ENCODE peak calls at places on chromosomes 6 and 20, in five cellular contexts. P, Z, Y, B and M are unnamed samples.
A peak's percentile ranks its signal among the peaks of the same experiment; 100 is the strongest.

GRCh38 chr6:33315753-33316602 is 1.6 kb downstream of the ZBTB22 start:
- DNase-seq in P (no peak), Z (no peak), Y (no peak), B (no peak), M (no peak)

GRCh38 chr20:45426621-45427020 is 10.7 kb downstream of the PIGT start:
- DNase-seq in P (no peak), Z (no peak), Y (no peak), B (no peak), M (no peak)

GRCh38 chr6:125193208-125193607 is 39.6 kb downstream of the TPD52L1 start:
- DNase-seq in P (no peak), Z (no peak), Y (no peak), B (no peak), M (no peak)

GRCh38 chr20:55153321-55153720 is 677.9 kb downstream of the DOK5 start:
- DNase-seq in P (no peak), Z (no peak), Y (no peak), B (no peak), M (no peak)

GRCh38 chr6:156822747-156823206 is 45.6 kb downstream of the ARID1B start:
- DNase-seq in P (no peak), Z (no peak), Y (no peak), B (no peak), M (no peak)

GRCh38 chr20:61912665-61913422 is 152.8 kb downstream of the TAF4 start:
- DNase-seq in P (no peak), Z (peak; percentile 90), Y (no peak), B (no peak), M (no peak)

GRCh38 chr20:56616704-56617103 is 12.4 kb upstream of the TFAP2C start:
- DNase-seq in P (no peak), Z (no peak), Y (no peak), B (no peak), M (no peak)

GRCh38 chr6:33384581-33385020 is 7.0 kb upstream of the KIFC1 start:
- DNase-seq in P (no peak), Z (no peak), Y (no peak), B (no peak), M (no peak)

GRCh38 chr6:129866256-129866655 is 5.1 kb upstream of the TMEM244 start:
- DNase-seq in P (no peak), Z (no peak), Y (no peak), B (no peak), M (no peak)

GRCh38 chr6:129253731-129254130 is 370.8 kb downstream of the LAMA2 start:
- DNase-seq in P (no peak), Z (no peak), Y (no peak), B (no peak), M (no peak)

GRCh38 chr6:1363729-1364572 is 25.4 kb upstream of the FOXF2 start:
- DNase-seq in P (no peak), Z (no peak), Y (no peak), B (no peak), M (no peak)

GRCh38 chr6:135535989-135536414 is 38.5 kb upstream of the AHI1 start:
- DNase-seq in P (peak; percentile 53), Z (peak; percentile 4), Y (no peak), B (no peak), M (no peak)

GRCh38 chr6:4775591-4776492 is at the start of gene CDYL:
- DNase-seq in P (peak; percentile 93), Z (no peak), Y (peak; percentile 84), B (peak; percentile 87), M (peak; percentile 89)
- TF ChIP-seq CTCF in P (no peak), Z (no peak), Y (no peak), B (no peak), M (peak; percentile 35)

DNA sequence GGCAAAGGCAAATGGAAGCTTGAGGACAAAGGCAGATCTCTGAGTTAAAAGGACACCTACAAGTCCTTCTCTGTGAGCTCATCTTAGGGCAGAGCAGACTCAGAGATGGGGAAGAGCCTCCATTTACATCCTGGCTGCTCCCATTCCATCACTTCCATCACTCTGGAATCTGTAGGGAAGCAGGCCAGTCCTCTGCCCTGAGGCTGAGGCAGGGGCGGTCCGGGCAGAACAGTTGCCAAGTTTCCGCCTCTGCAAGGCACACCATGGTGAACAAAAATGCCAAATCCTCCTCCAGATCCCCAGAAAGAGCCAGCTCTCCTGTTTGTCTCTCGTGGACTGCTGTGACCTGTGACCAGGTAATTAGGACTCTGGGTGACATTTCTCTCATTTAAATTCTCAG is 209.6 kb upstream of the SSTR4 start:
- DNase-seq in P (no peak), Z (no peak), Y (no peak), B (no peak), M (no peak)
- H3K27ac ChIP-seq in P (no peak overlapping the region), Z (no peak overlapping the region), Y (no peak overlapping the region), B (no peak overlapping the region), M (no peak overlapping the region)

GRCh38 chr20:60372282-60372681 is 414.1 kb downstream of the CDH26 start:
- DNase-seq in P (no peak), Z (no peak), Y (no peak), B (no peak), M (no peak)

GRCh38 chr20:60372822-60373221 is 414.6 kb downstream of the CDH26 start:
- DNase-seq in P (no peak), Z (no peak), Y (no peak), B (no peak), M (no peak)

GRCh38 chr20:60365882-60366281 is 407.7 kb downstream of the CDH26 start:
- DNase-seq in P (no peak), Z (no peak), Y (no peak), B (no peak), M (no peak)

DNA sequence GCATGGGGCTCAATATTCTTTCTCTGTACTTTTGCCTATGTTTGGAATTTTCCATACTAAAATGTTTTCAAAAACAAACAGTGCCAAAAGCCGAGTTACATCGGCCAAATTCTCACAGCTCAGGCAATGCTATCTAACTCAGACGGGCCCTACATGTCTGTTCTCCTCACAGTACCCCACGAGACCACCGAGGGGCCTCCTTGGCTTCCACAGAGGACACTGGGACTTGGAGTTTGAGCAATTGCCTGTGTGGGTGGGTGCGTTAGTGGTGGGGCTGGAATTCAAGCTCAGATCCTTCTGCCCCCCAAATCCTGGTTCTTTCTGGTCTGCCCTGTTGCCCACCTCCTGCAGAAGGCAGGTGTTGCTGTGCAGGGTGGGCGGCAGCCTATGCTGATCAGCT is 413.2 kb downstream of the CDH26 start:
- DNase-seq in P (no peak), Z (no peak), Y (no peak), B (no peak), M (no peak)
- TF ChIP-seq CTCF in P (no peak), Z (no peak), Y (no peak), B (no peak), M (no peak)

GRCh38 chr6:158797331-158798202 is 21.6 kb downstream of the EZR start:
- DNase-seq in P (peak; percentile 70), Z (no peak), Y (no peak), B (no peak), M (peak; percentile 5)

GRCh38 chr6:158795516-158795915 is 23.7 kb downstream of the EZR start:
- DNase-seq in P (no peak), Z (no peak), Y (no peak), B (no peak), M (no peak)

GRCh38 chr6:158796353-158796752 is 22.8 kb downstream of the EZR start:
- DNase-seq in P (no peak), Z (no peak), Y (no peak), B (no peak), M (no peak)

GRCh38 chr6:158799051-158799792 is 19.9 kb downstream of the EZR start:
- DNase-seq in P (no peak), Z (no peak), Y (peak; percentile 48), B (no peak), M (peak; percentile 96)

GRCh38 chr6:158798311-158798710 is 20.9 kb downstream of the EZR start:
- DNase-seq in P (no peak), Z (no peak), Y (no peak), B (no peak), M (no peak)
- H3K27ac ChIP-seq in P (peak overlapping the region; percentile 93), Z (no peak overlapping the region), Y (no peak overlapping the region), B (peak overlapping the region; percentile 67), M (peak overlapping the region; percentile 93)

GRCh38 chr6:31654574-31655348 is 933 bp upstream of the APOM start:
- DNase-seq in P (no peak), Z (no peak), Y (no peak), B (no peak), M (no peak)

GRCh38 chr6:31651602-31652191 is 764 bp downstream of the BAG6 start:
- DNase-seq in P (peak; percentile 85), Z (no peak), Y (no peak), B (peak; percentile 72), M (peak; percentile 71)

GRCh38 chr6:31655349-31656237 is at the start of gene APOM:
- DNase-seq in P (no peak), Z (no peak), Y (no peak), B (no peak), M (no peak)

GRCh38 chr6:31657406-31658157 is 1.9 kb downstream of the APOM start:
- DNase-seq in P (no peak), Z (no peak), Y (no peak), B (no peak), M (no peak)

DNA sequence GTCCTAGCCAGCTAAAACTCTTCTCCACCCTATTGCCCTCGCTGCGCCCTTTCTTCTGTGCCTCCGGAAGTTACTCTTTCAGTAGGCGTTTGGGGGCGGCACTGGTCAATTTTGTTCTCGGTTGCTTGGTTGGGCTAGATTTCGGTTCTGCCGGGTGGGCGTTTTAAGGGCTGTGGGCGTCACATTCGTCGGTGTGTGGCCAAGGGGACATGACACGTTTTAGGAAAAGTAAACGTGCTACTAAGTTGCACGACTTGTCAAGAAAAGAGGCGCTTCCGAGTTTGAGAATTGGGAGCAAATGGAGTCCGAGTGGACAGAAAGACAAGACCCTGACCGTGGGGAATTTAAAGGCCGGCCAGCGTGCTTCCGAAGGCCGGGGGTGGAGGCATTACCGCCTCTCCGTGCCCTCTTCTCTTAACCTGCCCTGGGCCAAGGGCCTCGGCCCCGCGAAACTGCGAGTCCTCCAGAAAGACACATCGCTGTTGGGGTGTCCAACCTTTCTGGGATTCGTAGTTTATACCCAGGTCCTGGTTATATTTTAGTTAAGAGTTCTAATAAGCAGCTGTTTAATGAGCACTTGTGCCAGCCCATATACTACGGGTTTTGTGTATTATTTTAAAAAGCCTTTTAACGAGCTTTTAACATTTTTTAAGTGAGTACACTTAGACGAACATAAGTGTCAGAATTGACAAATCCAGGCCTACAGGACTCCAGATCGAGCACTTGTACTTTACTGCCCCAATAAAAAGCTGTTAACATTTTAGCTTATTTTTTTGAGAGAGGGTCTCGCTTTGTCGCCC is 664 bp upstream of the BAG6 start:
- DNase-seq in P (peak; percentile 93), Z (no peak), Y (peak; percentile 92), B (peak; percentile 85), M (peak; percentile 92)
- TF ChIP-seq CTCF in P (peak; percentile 12), Z (peak; percentile 29), Y (no peak), B (no peak), M (no peak)

DNA sequence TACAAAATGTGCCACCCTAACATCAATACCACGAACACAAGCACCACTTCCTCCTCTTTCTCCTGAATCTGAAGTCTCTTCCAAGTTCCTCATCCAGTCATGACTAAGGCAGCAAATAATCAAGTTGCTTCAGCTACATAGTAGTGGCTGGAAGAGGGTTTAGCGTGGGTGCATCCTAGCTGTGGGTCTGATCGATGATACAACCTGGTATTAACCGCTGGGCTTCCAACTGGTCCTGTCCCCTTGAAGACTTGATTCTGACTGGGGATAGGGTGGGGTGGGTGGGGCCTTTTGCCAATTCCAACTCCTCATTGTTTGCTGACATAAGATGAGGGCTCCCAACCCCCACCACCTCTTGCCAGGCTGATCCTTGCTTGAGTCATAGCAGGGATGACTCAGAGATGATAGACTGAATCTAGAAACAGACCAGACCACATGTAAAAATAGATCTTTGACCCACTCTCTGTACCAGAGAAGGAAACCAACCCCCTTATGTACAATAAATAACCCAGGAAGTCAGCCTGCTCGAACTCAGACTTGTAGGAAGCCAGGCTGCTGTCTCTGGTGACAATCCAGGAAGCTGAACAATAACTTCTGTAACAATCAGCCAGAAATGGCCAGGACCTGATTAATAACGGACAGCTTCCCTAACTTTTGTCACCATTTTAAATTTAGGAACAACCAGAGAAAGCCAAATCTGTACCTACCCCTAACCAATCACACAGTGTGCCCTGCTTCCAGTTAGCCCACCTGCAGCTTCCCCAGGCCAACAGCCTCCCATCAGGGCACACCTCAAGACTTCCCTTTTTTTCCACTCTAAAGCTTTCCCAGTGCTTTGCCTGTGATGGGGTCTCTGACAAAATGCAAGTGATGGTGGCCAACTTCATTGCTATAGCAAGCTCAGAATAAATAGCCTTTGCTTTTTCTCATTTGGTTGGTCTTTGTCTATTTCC is 68.9 kb upstream of the FAM184A start:
- DNase-seq in P (no peak), Z (peak; percentile 60), Y (peak; percentile 52), B (peak; percentile 53), M (peak; percentile 63)
- H3K27ac ChIP-seq in P (no peak overlapping the region), Z (peak overlapping the region; percentile 48), Y (no peak overlapping the region), B (peak overlapping the region; percentile 28), M (peak overlapping the region; percentile 4)